ENCODE peak calls at places on chromosomes 5 and 9, in seven cellular contexts. H is COR-L47; A is mammary epithelial cell; J is progenitor cell of endocrine pancreas; B is EH; I is activated naive CD8-positive, alpha-beta T cell treated with anti-CD3 and anti-CD28 coated beads, Interleukin-2, amount 50 U/mL, for 24 hours; W is neural progenitor cell. M is an unnamed sample.

GRCh38 chr5:83628360-83628759 is 92.3 kb downstream of the HAPLN1 start:
- DNase-seq in H (no peak), A (no peak), J (no peak), B (peak; percentile 24), I (no peak), W (no peak), M (no peak)

GRCh38 chr5:75734913-75735789 is 17.9 kb upstream of the POC5 start:
- DNase-seq in H (peak; percentile 13), A (peak; percentile 16), J (no peak), B (peak; percentile 36), I (no peak), W (peak; percentile 58), M (peak; percentile 40)

GRCh38 chr5:176611435-176611834 is 1.5 kb upstream of the GPRIN1 start:
- DNase-seq in H (no peak), A (peak; percentile 70), J (peak; percentile 78), B (peak; percentile 85), I (peak; percentile 65), W (peak; percentile 86), M (peak; percentile 79)

GRCh38 chr9:92716557-92716956 is 46.6 kb upstream of the IPPK start:
- DNase-seq in H (peak; percentile 66), A (peak; percentile 46), J (peak; percentile 88), B (peak; percentile 43), I (peak; percentile 89), W (peak; percentile 70), M (peak; percentile 81)

GRCh38 chr5:108634951-108635288 is 112.8 kb upstream of the FER start:
- DNase-seq in H (no peak), A (no peak), J (no peak), B (no peak), I (no peak), W (no peak), M (no peak)

GRCh38 chr9:76846307-76846706 is 59.6 kb downstream of the PRUNE2 start:
- DNase-seq in H (no peak), A (no peak), J (no peak), B (peak; percentile 57), I (no peak), W (no peak), M (no peak)

GRCh38 chr9:37938121-37938906 is 34.4 kb upstream of the SLC25A51 start:
- DNase-seq in H (no peak), A (peak; percentile 65), J (no peak), B (peak; percentile 95), I (no peak), W (peak; percentile 37), M (peak; percentile 90)

GRCh38 chr5:153276151-153276550 is 214.3 kb upstream of the GRIA1 start:
- DNase-seq in H (no peak), A (peak; percentile 35), J (peak; percentile 63), B (peak; percentile 37), I (peak; percentile 5), W (peak; percentile 82), M (peak; percentile 10)

GRCh38 chr5:170986598-170986997 is 124.8 kb downstream of the RANBP17 start:
- DNase-seq in H (peak; percentile 22), A (peak; percentile 3), J (no peak), B (peak; percentile 36), I (no peak), W (no peak), M (no peak)

GRCh38 chr9:136093995-136094881 is 851 bp downstream of the NACC2 start:
- DNase-seq in H (no peak), A (peak; percentile 62), J (no peak), B (peak; percentile 70), I (peak; percentile 69), W (peak; percentile 60), M (no peak)

GRCh38 chr5:83974151-83974822 is 253.6 kb upstream of the HAPLN1 start:
- DNase-seq in H (no peak), A (no peak), J (no peak), B (peak; percentile 16), I (no peak), W (peak; percentile 27), M (peak; percentile 44)

GRCh38 chr5:82276800-82277612 is 1.1 kb downstream of the RPS23 start:
- DNase-seq in H (no peak), A (no peak), J (no peak), B (no peak), I (no peak), W (no peak), M (no peak)

GRCh38 chr9:129109952-129110739 is 447 bp downstream of the CRAT start:
- DNase-seq in H (no peak), A (no peak), J (no peak), B (peak; percentile 55), I (peak; percentile 14), W (no peak), M (no peak)

M was measured in ELF-1.